ENCODE peak calls at places on chromosomes 12 and 14, in ten cellular contexts. One of them, this sample, is unnamed.

GRCh38 chr14:51592836-51593235 is 58.9 kb upstream of the FRMD6 start:
- DNase-seq in tibial artery: no peak
- DNase-seq in fibroblast of pulmonary artery: no peak
- DNase-seq in colonic mucosa: no peak
- DNase-seq in endothelial cell: no peak
- DNase-seq in type B pancreatic cell: no peak
- DNase-seq in hepatocyte: no peak
- DNase-seq in endodermal cell: no peak
- DNase-seq in tibial nerve: no peak
- DNase-seq in OCI-LY7: no peak
- DNase-seq in this sample: no peak

GRCh38 chr14:25371053-25371452 is 321.1 kb upstream of the STXBP6 start:
- DNase-seq in tibial artery: no peak
- DNase-seq in fibroblast of pulmonary artery: no peak
- DNase-seq in colonic mucosa: no peak
- DNase-seq in endothelial cell: no peak
- DNase-seq in type B pancreatic cell: no peak
- DNase-seq in hepatocyte: no peak
- DNase-seq in endodermal cell: no peak
- DNase-seq in tibial nerve: no peak
- DNase-seq in OCI-LY7: no peak
- DNase-seq in this sample: no peak

GRCh38 chr12:2152134-2152533 is 99.3 kb downstream of the CACNA1C start:
- DNase-seq in tibial artery: no peak
- DNase-seq in fibroblast of pulmonary artery: no peak
- DNase-seq in colonic mucosa: no peak
- DNase-seq in endothelial cell: no peak
- DNase-seq in type B pancreatic cell: no peak
- DNase-seq in hepatocyte: no peak
- DNase-seq in endodermal cell: no peak
- DNase-seq in tibial nerve: no peak
- DNase-seq in OCI-LY7: peak; percentile 37
- DNase-seq in this sample: no peak

GRCh38 chr14:102616799-102617198 is 24.4 kb downstream of the RCOR1 start:
- DNase-seq in tibial artery: no peak
- DNase-seq in fibroblast of pulmonary artery: peak; percentile 78
- DNase-seq in colonic mucosa: no peak
- DNase-seq in endothelial cell: no peak
- DNase-seq in type B pancreatic cell: no peak
- DNase-seq in hepatocyte: no peak
- DNase-seq in endodermal cell: no peak
- DNase-seq in tibial nerve: no peak
- DNase-seq in OCI-LY7: no peak
- DNase-seq in this sample: no peak

GRCh38 chr12:99706736-99707473 is 59.4 kb downstream of the GARIN6 start:
- DNase-seq in tibial artery: no peak
- DNase-seq in fibroblast of pulmonary artery: no peak
- DNase-seq in colonic mucosa: no peak
- DNase-seq in endothelial cell: no peak
- DNase-seq in type B pancreatic cell: no peak
- DNase-seq in hepatocyte: no peak
- DNase-seq in endodermal cell: no peak
- DNase-seq in tibial nerve: no peak
- DNase-seq in OCI-LY7: no peak
- DNase-seq in this sample: no peak

GRCh38 chr14:64686216-64686615 is 18.0 kb upstream of the PLEKHG3 start:
- DNase-seq in tibial artery: no peak
- DNase-seq in fibroblast of pulmonary artery: no peak
- DNase-seq in colonic mucosa: no peak
- DNase-seq in endothelial cell: no peak
- DNase-seq in type B pancreatic cell: no peak
- DNase-seq in hepatocyte: no peak
- DNase-seq in endodermal cell: no peak
- DNase-seq in tibial nerve: no peak
- DNase-seq in OCI-LY7: no peak
- DNase-seq in this sample: no peak

GRCh38 chr14:99415496-99416281 is 65.0 kb downstream of the SETD3 start:
- DNase-seq in tibial artery: no peak
- DNase-seq in fibroblast of pulmonary artery: peak; percentile 89
- DNase-seq in colonic mucosa: peak; percentile 65
- DNase-seq in endothelial cell: peak; percentile 66
- DNase-seq in type B pancreatic cell: no peak
- DNase-seq in hepatocyte: peak; percentile 89
- DNase-seq in endodermal cell: peak; percentile 81
- DNase-seq in tibial nerve: peak; percentile 65
- DNase-seq in OCI-LY7: peak; percentile 84
- DNase-seq in this sample: peak; percentile 82

GRCh38 chr12:100799770-100800169 is 5.2 kb downstream of the ANO4 start:
- DNase-seq in tibial artery: no peak
- DNase-seq in fibroblast of pulmonary artery: no peak
- DNase-seq in colonic mucosa: no peak
- DNase-seq in endothelial cell: no peak
- DNase-seq in type B pancreatic cell: no peak
- DNase-seq in hepatocyte: no peak
- DNase-seq in endodermal cell: no peak
- DNase-seq in tibial nerve: no peak
- DNase-seq in OCI-LY7: no peak
- DNase-seq in this sample: no peak

GRCh38 chr14:100975668-100976067 is 72.1 kb upstream of the RTL1 start:
- DNase-seq in tibial artery: no peak
- DNase-seq in fibroblast of pulmonary artery: no peak
- DNase-seq in colonic mucosa: no peak
- DNase-seq in endothelial cell: no peak
- DNase-seq in type B pancreatic cell: no peak
- DNase-seq in hepatocyte: no peak
- DNase-seq in endodermal cell: no peak
- DNase-seq in tibial nerve: no peak
- DNase-seq in OCI-LY7: no peak
- DNase-seq in this sample: no peak

GRCh38 chr14:96106891-96107290 is 67.7 kb downstream of the C14orf132 start:
- DNase-seq in tibial artery: no peak
- DNase-seq in fibroblast of pulmonary artery: no peak
- DNase-seq in colonic mucosa: no peak
- DNase-seq in endothelial cell: no peak
- DNase-seq in type B pancreatic cell: no peak
- DNase-seq in hepatocyte: no peak
- DNase-seq in endodermal cell: no peak
- DNase-seq in tibial nerve: no peak
- DNase-seq in OCI-LY7: no peak
- DNase-seq in this sample: no peak

GRCh38 chr12:3614806-3615466 is 123.9 kb downstream of the PRMT8 start:
- DNase-seq in tibial artery: peak; percentile 48
- DNase-seq in fibroblast of pulmonary artery: no peak
- DNase-seq in colonic mucosa: no peak
- DNase-seq in endothelial cell: no peak
- DNase-seq in type B pancreatic cell: no peak
- DNase-seq in hepatocyte: no peak
- DNase-seq in endodermal cell: peak; percentile 80
- DNase-seq in tibial nerve: no peak
- DNase-seq in OCI-LY7: no peak
- DNase-seq in this sample: no peak

GRCh38 chr14:75604979-75605825 is 26.8 kb downstream of the FLVCR2 start:
- DNase-seq in tibial artery: no peak
- DNase-seq in fibroblast of pulmonary artery: peak; percentile 68
- DNase-seq in colonic mucosa: no peak
- DNase-seq in endothelial cell: peak; percentile 18
- DNase-seq in type B pancreatic cell: no peak
- DNase-seq in hepatocyte: peak; percentile 20
- DNase-seq in endodermal cell: peak; percentile 72
- DNase-seq in tibial nerve: peak; percentile 57
- DNase-seq in OCI-LY7: no peak
- DNase-seq in this sample: no peak

GRCh38 chr12:88703790-88704189 is 123.5 kb upstream of the KITLG start:
- DNase-seq in tibial artery: no peak
- DNase-seq in fibroblast of pulmonary artery: peak; percentile 38
- DNase-seq in colonic mucosa: no peak
- DNase-seq in endothelial cell: no peak
- DNase-seq in type B pancreatic cell: no peak
- DNase-seq in hepatocyte: no peak
- DNase-seq in endodermal cell: no peak
- DNase-seq in tibial nerve: no peak
- DNase-seq in OCI-LY7: no peak
- DNase-seq in this sample: no peak

GRCh38 chr12:42085596-42085995 is 59.1 kb downstream of the GXYLT1 start:
- DNase-seq in tibial artery: no peak
- DNase-seq in fibroblast of pulmonary artery: no peak
- DNase-seq in colonic mucosa: no peak
- DNase-seq in endothelial cell: no peak
- DNase-seq in type B pancreatic cell: no peak
- DNase-seq in hepatocyte: no peak
- DNase-seq in endodermal cell: no peak
- DNase-seq in tibial nerve: no peak
- DNase-seq in OCI-LY7: no peak
- DNase-seq in this sample: no peak

GRCh38 chr12:15527201-15527782 is 205.0 kb downstream of the PTPRO start:
- DNase-seq in tibial artery: peak; percentile 69
- DNase-seq in fibroblast of pulmonary artery: peak; percentile 45
- DNase-seq in colonic mucosa: peak; percentile 45
- DNase-seq in endothelial cell: no peak
- DNase-seq in type B pancreatic cell: no peak
- DNase-seq in hepatocyte: no peak
- DNase-seq in endodermal cell: peak; percentile 71
- DNase-seq in tibial nerve: peak; percentile 28
- DNase-seq in OCI-LY7: peak; percentile 23
- DNase-seq in this sample: no peak

DNA sequence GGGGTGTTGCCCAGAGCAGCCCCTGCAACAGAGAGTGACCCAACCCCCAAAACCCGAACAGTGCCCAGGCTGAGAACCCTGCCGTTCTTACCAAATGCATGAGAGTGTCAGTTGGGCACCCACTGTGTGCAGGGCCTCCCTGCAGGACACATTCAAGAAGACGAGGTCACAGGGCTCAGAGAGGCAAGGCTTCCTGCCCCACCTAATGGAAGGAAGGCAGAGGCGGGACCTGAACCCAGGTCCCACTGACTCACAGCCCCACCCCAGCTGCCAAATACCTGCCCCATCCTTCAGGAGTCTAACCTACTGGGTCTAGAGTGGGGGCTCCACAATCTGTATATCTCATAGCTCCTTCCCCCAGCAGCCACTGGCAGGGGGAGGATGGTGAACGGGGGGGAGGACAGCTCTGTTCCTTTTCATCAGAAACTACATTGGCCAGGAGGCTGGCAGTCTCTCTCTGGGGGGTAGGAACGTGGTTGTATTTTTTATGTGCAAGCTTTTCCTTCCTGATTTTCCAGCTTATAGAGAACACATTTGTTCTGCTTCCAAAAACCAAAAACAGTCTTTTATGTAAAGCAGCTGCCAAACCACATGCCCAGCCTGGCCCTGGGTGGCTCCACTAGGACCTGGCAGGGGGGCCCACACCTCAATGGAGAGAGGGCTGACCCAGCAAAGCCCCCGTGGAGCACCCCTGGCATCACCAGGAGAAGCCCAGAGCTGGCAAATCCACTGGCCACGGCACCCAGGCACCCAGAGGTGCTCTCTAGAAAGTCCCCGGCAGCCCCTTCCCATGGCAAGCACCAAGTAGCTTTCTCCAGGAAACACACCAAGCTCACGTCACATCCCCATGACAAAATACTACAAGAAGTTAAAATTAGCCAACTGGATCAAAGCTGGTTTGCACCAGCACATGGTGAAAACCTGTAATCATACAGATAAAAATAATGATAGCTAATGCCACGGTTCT is 17.0 kb downstream of the NCOR2 start:
- DNase-seq in tibial artery: no peak
- DNase-seq in fibroblast of pulmonary artery: no peak
- DNase-seq in colonic mucosa: no peak
- DNase-seq in endothelial cell: no peak
- DNase-seq in type B pancreatic cell: no peak
- DNase-seq in hepatocyte: no peak
- DNase-seq in endodermal cell: no peak
- DNase-seq in tibial nerve: no peak
- DNase-seq in OCI-LY7: no peak
- DNase-seq in this sample: no peak
- TF ChIP-seq CTCF in tibial artery: no peak
- TF ChIP-seq CTCF in fibroblast of pulmonary artery: no peak
- TF ChIP-seq CTCF in colonic mucosa: no peak
- TF ChIP-seq CTCF in endothelial cell: no peak
- TF ChIP-seq CTCF in type B pancreatic cell: no peak
- TF ChIP-seq CTCF in hepatocyte: no peak
- TF ChIP-seq CTCF in endodermal cell: no peak
- TF ChIP-seq CTCF in tibial nerve: no peak
- TF ChIP-seq CTCF in OCI-LY7: no peak
- TF ChIP-seq CTCF in this sample: no peak

GRCh38 chr14:22892488-22892887 is 9.5 kb downstream of the REM2 start:
- DNase-seq in tibial artery: peak; percentile 41
- DNase-seq in fibroblast of pulmonary artery: no peak
- DNase-seq in colonic mucosa: no peak
- DNase-seq in endothelial cell: no peak
- DNase-seq in type B pancreatic cell: no peak
- DNase-seq in hepatocyte: no peak
- DNase-seq in endodermal cell: peak; percentile 39
- DNase-seq in tibial nerve: no peak
- DNase-seq in OCI-LY7: no peak
- DNase-seq in this sample: no peak
- TF ChIP-seq CTCF in tibial artery: no peak
- TF ChIP-seq CTCF in fibroblast of pulmonary artery: no peak
- TF ChIP-seq CTCF in colonic mucosa: no peak
- TF ChIP-seq CTCF in endothelial cell: no peak
- TF ChIP-seq CTCF in type B pancreatic cell: no peak
- TF ChIP-seq CTCF in hepatocyte: no peak
- TF ChIP-seq CTCF in endodermal cell: no peak
- TF ChIP-seq CTCF in tibial nerve: no peak
- TF ChIP-seq CTCF in OCI-LY7: no peak
- TF ChIP-seq CTCF in this sample: no peak

DNA sequence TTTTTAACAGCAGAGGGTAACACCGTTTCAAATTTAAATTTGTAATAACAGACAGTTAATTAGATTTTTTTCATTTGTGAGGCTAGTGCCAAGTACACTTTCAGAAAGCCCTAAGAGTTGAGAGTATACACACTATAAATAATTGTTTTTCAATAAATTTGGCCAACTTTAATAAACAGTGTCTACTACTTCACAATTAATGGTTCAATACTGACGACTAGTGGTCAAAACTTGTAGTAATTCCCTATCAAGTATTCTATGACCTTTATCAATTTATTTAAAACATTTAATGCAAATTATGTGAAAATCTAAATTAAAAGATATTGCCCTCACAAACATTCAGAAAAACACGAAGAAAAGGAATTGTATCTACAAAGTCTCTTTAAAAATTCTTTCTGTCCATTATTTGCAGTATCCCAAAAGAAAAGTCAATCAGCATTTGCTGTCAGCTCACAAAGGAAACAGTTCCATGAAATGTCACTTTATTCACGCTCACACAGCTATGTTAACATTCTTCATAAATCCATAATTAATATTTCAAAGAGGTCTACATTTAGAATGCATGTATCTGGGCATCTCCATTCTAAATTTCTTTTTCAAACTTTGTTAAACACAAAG is 91.2 kb downstream of the CEP128 start:
- DNase-seq in tibial artery: no peak
- DNase-seq in fibroblast of pulmonary artery: peak; percentile 79
- DNase-seq in colonic mucosa: no peak
- DNase-seq in endothelial cell: no peak
- DNase-seq in type B pancreatic cell: no peak
- DNase-seq in hepatocyte: peak; percentile 41
- DNase-seq in endodermal cell: no peak
- DNase-seq in tibial nerve: no peak
- DNase-seq in OCI-LY7: peak; percentile 41
- DNase-seq in this sample: no peak
- TF ChIP-seq CTCF in tibial artery: peak; percentile 49
- TF ChIP-seq CTCF in fibroblast of pulmonary artery: peak; percentile 55
- TF ChIP-seq CTCF in colonic mucosa: peak; percentile 56
- TF ChIP-seq CTCF in endothelial cell: peak; percentile 82
- TF ChIP-seq CTCF in type B pancreatic cell: peak; percentile 89
- TF ChIP-seq CTCF in hepatocyte: peak; percentile 79
- TF ChIP-seq CTCF in endodermal cell: peak; percentile 85
- TF ChIP-seq CTCF in tibial nerve: peak; percentile 68
- TF ChIP-seq CTCF in OCI-LY7: peak; percentile 91
- TF ChIP-seq CTCF in this sample: peak; percentile 74

GRCh38 chr14:106551265-106551664 is 1024.9 kb downstream of the TMEM121 start:
- DNase-seq in tibial artery: no peak
- DNase-seq in fibroblast of pulmonary artery: no peak
- DNase-seq in colonic mucosa: no peak
- DNase-seq in endothelial cell: no peak
- DNase-seq in type B pancreatic cell: no peak
- DNase-seq in hepatocyte: no peak
- DNase-seq in endodermal cell: no peak
- DNase-seq in tibial nerve: no peak
- DNase-seq in OCI-LY7: peak; percentile 32
- DNase-seq in this sample: no peak
- TF ChIP-seq CTCF in tibial artery: no peak
- TF ChIP-seq CTCF in fibroblast of pulmonary artery: no peak
- TF ChIP-seq CTCF in colonic mucosa: no peak
- TF ChIP-seq CTCF in endothelial cell: no peak
- TF ChIP-seq CTCF in type B pancreatic cell: no peak
- TF ChIP-seq CTCF in hepatocyte: no peak
- TF ChIP-seq CTCF in endodermal cell: no peak
- TF ChIP-seq CTCF in tibial nerve: no peak
- TF ChIP-seq CTCF in OCI-LY7: peak; percentile 39
- TF ChIP-seq CTCF in this sample: no peak

This sample was measured in osteocyte.